ENCODE peak calls at places on chromosome 21, in six cellular contexts. One of them, this sample, is unnamed.

GRCh38 chr21:14675774-14676530 is 129.8 kb upstream of the SAMSN1 start:
- DNase-seq in AG09319: no peak
- DNase-seq in mesothelial cell of epicardium: no peak
- DNase-seq in endothelial cell: no peak
- DNase-seq in Right ventricle myocardium superior: no peak
- DNase-seq in lung: no peak
- DNase-seq in this sample: no peak

GRCh38 chr21:20662523-20662922 is 335.7 kb upstream of the NCAM2 start:
- DNase-seq in AG09319: no peak
- DNase-seq in mesothelial cell of epicardium: no peak
- DNase-seq in endothelial cell: no peak
- DNase-seq in Right ventricle myocardium superior: no peak
- DNase-seq in lung: no peak
- DNase-seq in this sample: no peak

GRCh38 chr21:19874521-19874920 is 1123.7 kb upstream of the NCAM2 start:
- DNase-seq in AG09319: no peak
- DNase-seq in mesothelial cell of epicardium: no peak
- DNase-seq in endothelial cell: no peak
- DNase-seq in Right ventricle myocardium superior: no peak
- DNase-seq in lung: no peak
- DNase-seq in this sample: no peak

GRCh38 chr21:45698493-45698947 is 55.0 kb downstream of the PCBP3 start:
- DNase-seq in AG09319: peak; percentile 79
- DNase-seq in mesothelial cell of epicardium: no peak
- DNase-seq in endothelial cell: no peak
- DNase-seq in Right ventricle myocardium superior: peak; percentile 74
- DNase-seq in lung: peak; percentile 54
- DNase-seq in this sample: no peak

GRCh38 chr21:43619856-43620255 is 39.4 kb downstream of the HSF2BP start:
- DNase-seq in AG09319: no peak
- DNase-seq in mesothelial cell of epicardium: no peak
- DNase-seq in endothelial cell: no peak
- DNase-seq in Right ventricle myocardium superior: no peak
- DNase-seq in lung: no peak
- DNase-seq in this sample: no peak

GRCh38 chr21:37153193-37153934 is 80.3 kb downstream of the TTC3 start:
- DNase-seq in AG09319: no peak
- DNase-seq in mesothelial cell of epicardium: no peak
- DNase-seq in endothelial cell: no peak
- DNase-seq in Right ventricle myocardium superior: no peak
- DNase-seq in lung: no peak
- DNase-seq in this sample: no peak

GRCh38 chr21:41171210-41171609 is 3.2 kb downstream of the BACE2 start:
- DNase-seq in AG09319: no peak
- DNase-seq in mesothelial cell of epicardium: no peak
- DNase-seq in endothelial cell: no peak
- DNase-seq in Right ventricle myocardium superior: peak; percentile 53
- DNase-seq in lung: peak; percentile 63
- DNase-seq in this sample: no peak

GRCh38 chr21:27564684-27565280 is 597.9 kb upstream of the ADAMTS5 start:
- DNase-seq in AG09319: peak; percentile 29
- DNase-seq in mesothelial cell of epicardium: no peak
- DNase-seq in endothelial cell: peak; percentile 29
- DNase-seq in Right ventricle myocardium superior: peak; percentile 43
- DNase-seq in lung: no peak
- DNase-seq in this sample: no peak

GRCh38 chr21:43313939-43314405 is 113.0 kb downstream of the SIK1 start:
- DNase-seq in AG09319: no peak
- DNase-seq in mesothelial cell of epicardium: no peak
- DNase-seq in endothelial cell: no peak
- DNase-seq in Right ventricle myocardium superior: peak; percentile 1
- DNase-seq in lung: no peak
- DNase-seq in this sample: no peak

GRCh38 chr21:44093761-44094160 is 13.4 kb upstream of the PWP2 start:
- DNase-seq in AG09319: no peak
- DNase-seq in mesothelial cell of epicardium: no peak
- DNase-seq in endothelial cell: no peak
- DNase-seq in Right ventricle myocardium superior: no peak
- DNase-seq in lung: peak; percentile 7
- DNase-seq in this sample: peak; percentile 39

GRCh38 chr21:17793271-17793670 is 25.9 kb downstream of the C21orf91 start:
- DNase-seq in AG09319: no peak
- DNase-seq in mesothelial cell of epicardium: no peak
- DNase-seq in endothelial cell: no peak
- DNase-seq in Right ventricle myocardium superior: no peak
- DNase-seq in lung: no peak
- DNase-seq in this sample: no peak

GRCh38 chr21:39085843-39086415 is 97.3 kb downstream of the PSMG1 start:
- DNase-seq in AG09319: no peak
- DNase-seq in mesothelial cell of epicardium: no peak
- DNase-seq in endothelial cell: no peak
- DNase-seq in Right ventricle myocardium superior: no peak
- DNase-seq in lung: no peak
- DNase-seq in this sample: no peak

GRCh38 chr21:44255519-44255981 is 6.1 kb downstream of the DNMT3L start:
- DNase-seq in AG09319: no peak
- DNase-seq in mesothelial cell of epicardium: no peak
- DNase-seq in endothelial cell: no peak
- DNase-seq in Right ventricle myocardium superior: peak; percentile 35
- DNase-seq in lung: no peak
- DNase-seq in this sample: no peak

GRCh38 chr21:33975548-33976081 is 60.0 kb upstream of the ATP5PO start:
- DNase-seq in AG09319: no peak
- DNase-seq in mesothelial cell of epicardium: no peak
- DNase-seq in endothelial cell: no peak
- DNase-seq in Right ventricle myocardium superior: no peak
- DNase-seq in lung: no peak
- DNase-seq in this sample: no peak

GRCh38 chr21:31133243-31133830 is 95.1 kb upstream of the KRTAP19-8 start:
- DNase-seq in AG09319: no peak
- DNase-seq in mesothelial cell of epicardium: no peak
- DNase-seq in endothelial cell: no peak
- DNase-seq in Right ventricle myocardium superior: no peak
- DNase-seq in lung: no peak
- DNase-seq in this sample: no peak

GRCh38 chr21:27513825-27514224 is 546.9 kb upstream of the ADAMTS5 start:
- DNase-seq in AG09319: no peak
- DNase-seq in mesothelial cell of epicardium: no peak
- DNase-seq in endothelial cell: no peak
- DNase-seq in Right ventricle myocardium superior: no peak
- DNase-seq in lung: no peak
- DNase-seq in this sample: no peak

GRCh38 chr21:28705616-28706015 is 287.1 kb downstream of the LTN1 start:
- DNase-seq in AG09319: no peak
- DNase-seq in mesothelial cell of epicardium: no peak
- DNase-seq in endothelial cell: no peak
- DNase-seq in Right ventricle myocardium superior: no peak
- DNase-seq in lung: no peak
- DNase-seq in this sample: no peak

GRCh38 chr21:15031790-15032357 is 32.9 kb downstream of the NRIP1 start:
- DNase-seq in AG09319: no peak
- DNase-seq in mesothelial cell of epicardium: no peak
- DNase-seq in endothelial cell: no peak
- DNase-seq in Right ventricle myocardium superior: no peak
- DNase-seq in lung: no peak
- DNase-seq in this sample: no peak

GRCh38 chr21:37061926-37062591 is 10.8 kb downstream of the PIGP start:
- DNase-seq in AG09319: no peak
- DNase-seq in mesothelial cell of epicardium: no peak
- DNase-seq in endothelial cell: no peak
- DNase-seq in Right ventricle myocardium superior: no peak
- DNase-seq in lung: no peak
- DNase-seq in this sample: no peak

GRCh38 chr21:33643658-33644311 is 1.5 kb downstream of the ITSN1 start:
- DNase-seq in AG09319: no peak
- DNase-seq in mesothelial cell of epicardium: no peak
- DNase-seq in endothelial cell: peak; percentile 7
- DNase-seq in Right ventricle myocardium superior: no peak
- DNase-seq in lung: no peak
- DNase-seq in this sample: no peak

GRCh38 chr21:36703123-36703522 is 4.2 kb downstream of the SIM2 start:
- DNase-seq in AG09319: no peak
- DNase-seq in mesothelial cell of epicardium: no peak
- DNase-seq in endothelial cell: no peak
- DNase-seq in Right ventricle myocardium superior: no peak
- DNase-seq in lung: no peak
- DNase-seq in this sample: no peak

GRCh38 chr21:44267655-44268142 is 6.0 kb upstream of the DNMT3L start:
- DNase-seq in AG09319: no peak
- DNase-seq in mesothelial cell of epicardium: no peak
- DNase-seq in endothelial cell: no peak
- DNase-seq in Right ventricle myocardium superior: peak; percentile 63
- DNase-seq in lung: no peak
- DNase-seq in this sample: no peak

GRCh38 chr21:28454978-28455600 is 537.6 kb downstream of the LTN1 start:
- DNase-seq in AG09319: no peak
- DNase-seq in mesothelial cell of epicardium: no peak
- DNase-seq in endothelial cell: no peak
- DNase-seq in Right ventricle myocardium superior: no peak
- DNase-seq in lung: no peak
- DNase-seq in this sample: no peak

GRCh38 chr21:38621132-38621531 is 122.9 kb upstream of the ERG start:
- DNase-seq in AG09319: no peak
- DNase-seq in mesothelial cell of epicardium: no peak
- DNase-seq in endothelial cell: no peak
- DNase-seq in Right ventricle myocardium superior: no peak
- DNase-seq in lung: no peak
- DNase-seq in this sample: no peak

GRCh38 chr21:40349591-40349990 is 482.4 kb downstream of the PCP4 start:
- DNase-seq in AG09319: no peak
- DNase-seq in mesothelial cell of epicardium: no peak
- DNase-seq in endothelial cell: no peak
- DNase-seq in Right ventricle myocardium superior: no peak
- DNase-seq in lung: no peak
- DNase-seq in this sample: no peak

GRCh38 chr21:23217597-23217996 is 2219.4 kb downstream of the NCAM2 start:
- DNase-seq in AG09319: no peak
- DNase-seq in mesothelial cell of epicardium: no peak
- DNase-seq in endothelial cell: no peak
- DNase-seq in Right ventricle myocardium superior: no peak
- DNase-seq in lung: no peak
- DNase-seq in this sample: no peak

GRCh38 chr21:41431788-41432548 is 5.9 kb downstream of the MX1 start:
- DNase-seq in AG09319: no peak
- DNase-seq in mesothelial cell of epicardium: no peak
- DNase-seq in endothelial cell: no peak
- DNase-seq in Right ventricle myocardium superior: no peak
- DNase-seq in lung: no peak
- DNase-seq in this sample: no peak

GRCh38 chr21:41762236-41762635 is 4.6 kb downstream of the RIPK4 start:
- DNase-seq in AG09319: no peak
- DNase-seq in mesothelial cell of epicardium: no peak
- DNase-seq in endothelial cell: no peak
- DNase-seq in Right ventricle myocardium superior: no peak
- DNase-seq in lung: no peak
- DNase-seq in this sample: no peak

GRCh38 chr21:33036430-33037162 is 10.9 kb downstream of the OLIG2 start:
- DNase-seq in AG09319: no peak
- DNase-seq in mesothelial cell of epicardium: no peak
- DNase-seq in endothelial cell: no peak
- DNase-seq in Right ventricle myocardium superior: peak; percentile 65
- DNase-seq in lung: peak; percentile 35
- DNase-seq in this sample: no peak

GRCh38 chr21:15592271-15592860 is 137.4 kb upstream of the USP25 start:
- DNase-seq in AG09319: no peak
- DNase-seq in mesothelial cell of epicardium: no peak
- DNase-seq in endothelial cell: peak; percentile 7
- DNase-seq in Right ventricle myocardium superior: no peak
- DNase-seq in lung: no peak
- DNase-seq in this sample: no peak

GRCh38 chr21:16330340-16331319 is 600.8 kb downstream of the USP25 start:
- DNase-seq in AG09319: peak; percentile 35
- DNase-seq in mesothelial cell of epicardium: no peak
- DNase-seq in endothelial cell: peak; percentile 7
- DNase-seq in Right ventricle myocardium superior: no peak
- DNase-seq in lung: no peak
- DNase-seq in this sample: no peak

GRCh38 chr21:39663742-39664492 is 51.2 kb downstream of the B3GALT5 start:
- DNase-seq in AG09319: no peak
- DNase-seq in mesothelial cell of epicardium: no peak
- DNase-seq in endothelial cell: no peak
- DNase-seq in Right ventricle myocardium superior: no peak
- DNase-seq in lung: no peak
- DNase-seq in this sample: no peak

GRCh38 chr21:29297483-29298347 is 1.0 kb upstream of the BACH1 start:
- DNase-seq in AG09319: no peak
- DNase-seq in mesothelial cell of epicardium: no peak
- DNase-seq in endothelial cell: no peak
- DNase-seq in Right ventricle myocardium superior: no peak
- DNase-seq in lung: no peak
- DNase-seq in this sample: no peak

GRCh38 chr21:45982758-45983731 is 1.5 kb downstream of the COL6A1 start:
- DNase-seq in AG09319: no peak
- DNase-seq in mesothelial cell of epicardium: peak; percentile 15
- DNase-seq in endothelial cell: peak; percentile 15
- DNase-seq in Right ventricle myocardium superior: peak; percentile 44
- DNase-seq in lung: no peak
- DNase-seq in this sample: peak; percentile 43

GRCh38 chr21:37636152-37636860 is 269.7 kb downstream of the DYRK1A start:
- DNase-seq in AG09319: peak; percentile 1
- DNase-seq in mesothelial cell of epicardium: no peak
- DNase-seq in endothelial cell: no peak
- DNase-seq in Right ventricle myocardium superior: no peak
- DNase-seq in lung: no peak
- DNase-seq in this sample: no peak

GRCh38 chr21:33587792-33588484 is 546 bp downstream of the DONSON start:
- DNase-seq in AG09319: no peak
- DNase-seq in mesothelial cell of epicardium: no peak
- DNase-seq in endothelial cell: peak; percentile 31
- DNase-seq in Right ventricle myocardium superior: peak; percentile 63
- DNase-seq in lung: no peak
- DNase-seq in this sample: peak; percentile 50

GRCh38 chr21:46471514-46471913 is 12.8 kb downstream of the DIP2A start:
- DNase-seq in AG09319: no peak
- DNase-seq in mesothelial cell of epicardium: no peak
- DNase-seq in endothelial cell: no peak
- DNase-seq in Right ventricle myocardium superior: no peak
- DNase-seq in lung: no peak
- DNase-seq in this sample: no peak

GRCh38 chr21:17925900-17926299 is 106.7 kb upstream of the C21orf91 start:
- DNase-seq in AG09319: no peak
- DNase-seq in mesothelial cell of epicardium: no peak
- DNase-seq in endothelial cell: peak; percentile 19
- DNase-seq in Right ventricle myocardium superior: no peak
- DNase-seq in lung: no peak
- DNase-seq in this sample: no peak